ENCODE peak calls at places on chromosomes 2 and 18, in six cellular contexts. G is psoas muscle, R is aorta, X is osteoblast, V is AG04450, L is IMR-90. S is an unnamed sample.

GRCh38 chr2:2668681-2669265 is 337.7 kb upstream of the MYT1L start:
- DNase-seq in L (no peak), G (no peak), V (no peak), R (no peak), X (no peak), S (no peak)

GRCh38 chr2:231037731-231038482 is 584 bp downstream of the C2orf72 start:
- DNase-seq in V (no peak), R (no peak), X (peak), G (no peak), L (no peak), S (no peak)

GRCh38 chr2:33510589-33510968 is 34.1 kb downstream of the RASGRP3 start:
- DNase-seq in L (peak), R (no peak), X (no peak), G (no peak), V (peak), S (no peak)

GRCh38 chr2:27860111-27860510 is 30.1 kb downstream of the RBKS start:
- DNase-seq in X (peak), R (no peak), L (peak), V (peak), G (no peak), S (peak)

GRCh38 chr2:15561574-15562344 is 625 bp upstream of the NBAS start:
- DNase-seq in L (peak), X (peak), G (no peak), R (no peak), V (no peak), S (peak)

GRCh38 chr2:49044680-49045079 is 109.6 kb downstream of the FSHR start:
- DNase-seq in X (peak), V (no peak), L (no peak), R (no peak), G (no peak), S (no peak)

GRCh38 chr2:38747007-38747424 is 4.1 kb downstream of the SRSF7 start:
- DNase-seq in V (no peak), G (no peak), X (no peak), R (no peak), L (no peak), S (no peak)

GRCh38 chr2:158131483-158131912 is 29.8 kb downstream of the UPP2 start:
- DNase-seq in L (no peak), X (no peak), R (no peak), G (no peak), V (no peak), S (no peak)

GRCh38 chr2:38709515-38710194 is 41.5 kb downstream of the SRSF7 start:
- DNase-seq in R (no peak), V (no peak), L (no peak), X (no peak), G (no peak), S (no peak)

GRCh38 chr18:67525328-67526110 is 9.0 kb upstream of the DSEL start:
- DNase-seq in R (no peak), X (peak), G (peak), L (peak), V (peak), S (peak)

GRCh38 chr18:32057624-32058165 is 34.0 kb upstream of the RNF138 start:
- DNase-seq in X (no peak), R (no peak), V (no peak), L (no peak), G (no peak), S (no peak)

GRCh38 chr18:13376841-13377351 is 158.3 kb downstream of the LDLRAD4 start:
- DNase-seq in G (no peak), V (no peak), R (no peak), L (no peak), X (peak), S (no peak)

GRCh38 chr2:100780203-100781008 is 39.5 kb upstream of the NPAS2 start:
- DNase-seq in G (no peak), V (no peak), X (no peak), L (peak), R (no peak), S (no peak)

GRCh38 chr2:120735750-120736170 is at the start of gene GLI2:
- DNase-seq in L (peak), R (peak), X (peak), G (peak), V (peak), S (peak)

GRCh38 chr2:166234112-166234846 is 106.5 kb upstream of the SCN1A start:
- DNase-seq in V (peak), L (peak), G (no peak), R (no peak), X (no peak), S (peak)

GRCh38 chr2:121480826-121481225 is 49.9 kb upstream of the RNU4ATAC start:
- DNase-seq in G (no peak), X (peak), L (peak), V (peak), R (no peak), S (peak)

GRCh38 chr18:77054288-77054605 is 78.3 kb downstream of the MBP start:
- DNase-seq in R (no peak), V (no peak), G (no peak), L (no peak), X (no peak), S (no peak)

GRCh38 chr18:51425889-51426288 is 228.4 kb upstream of the MEX3C start:
- DNase-seq in G (no peak), V (no peak), L (no peak), R (no peak), X (no peak), S (no peak)

GRCh38 chr2:20440001-20440560 is 6.8 kb upstream of the RHOB start:
- DNase-seq in L (no peak), V (no peak), G (no peak), R (no peak), X (no peak), S (no peak)

GRCh38 chr2:158102446-158102845 is 770 bp downstream of the UPP2 start:
- DNase-seq in V (no peak), L (no peak), G (no peak), R (no peak), X (no peak), S (peak)

GRCh38 chr2:119520696-119521436 is 3.4 kb downstream of the SCTR start:
- DNase-seq in V (no peak), G (no peak), R (no peak), L (no peak), X (no peak), S (no peak)

GRCh38 chr2:13193075-13193474 is 476.3 kb downstream of the TRIB2 start:
- DNase-seq in G (no peak), R (no peak), X (no peak), L (peak), V (no peak), S (peak)

GRCh38 chr2:209872675-209873074 is 101.0 kb downstream of the UNC80 start:
- DNase-seq in X (peak), G (peak), L (no peak), V (no peak), R (no peak), S (peak)

GRCh38 chr2:120433816-120434290 is 87.9 kb downstream of the INHBB start:
- DNase-seq in X (peak), G (no peak), L (no peak), V (no peak), R (no peak), S (no peak)

GRCh38 chr2:85539361-85540130 is 578 bp downstream of the MAT2A start:
- DNase-seq in R (peak), V (no peak), G (peak), X (peak), L (peak), S (peak)

GRCh38 chr2:239873656-239874635 is 151.2 kb downstream of the NDUFA10 start:
- DNase-seq in L (no peak), R (no peak), G (no peak), X (no peak), V (no peak), S (no peak)

GRCh38 chr18:46324556-46324955 is 220.4 kb downstream of the HAUS1 start:
- DNase-seq in R (peak), V (peak), G (no peak), L (peak), X (peak), S (peak)

GRCh38 chr2:102355526-102356380 is at the start of gene IL18R1:
- DNase-seq in V (peak), X (peak), G (peak), R (peak), L (peak), S (peak)

GRCh38 chr18:80246656-80247402 is 485 bp downstream of the PARD6G start:
- DNase-seq in L (no peak), G (peak), V (no peak), X (peak), R (peak), S (no peak)

GRCh38 chr2:47207614-47208013 is 52.5 kb upstream of the STPG4 start:
- DNase-seq in R (no peak), L (no peak), G (no peak), V (no peak), X (no peak), S (no peak)

GRCh38 chr18:32442575-32442974 is 28.1 kb downstream of the GAREM1 start:
- DNase-seq in L (no peak), R (no peak), G (no peak), V (no peak), X (no peak), S (no peak)

GRCh38 chr2:9286553-9287399 is 80.2 kb downstream of the ASAP2 start:
- DNase-seq in X (no peak), V (no peak), G (no peak), L (peak), R (no peak), S (no peak)

GRCh38 chr2:170812716-170813585 is 3.7 kb upstream of the GAD1 start:
- DNase-seq in L (peak), G (no peak), X (peak), V (peak), R (no peak), S (peak)

GRCh38 chr18:293557-293956 is 25.7 kb upstream of the THOC1 start:
- DNase-seq in R (no peak), X (no peak), L (peak), G (no peak), V (no peak), S (no peak)

GRCh38 chr18:2846241-2846637 is 567 bp upstream of the EMILIN2 start:
- DNase-seq in G (peak), R (no peak), X (peak), L (peak), V (no peak), S (peak)

GRCh38 chr2:152354069-152354755 is 19.2 kb downstream of the FMNL2 start:
- DNase-seq in R (no peak), V (no peak), X (no peak), L (no peak), G (no peak), S (peak)

GRCh38 chr2:147173186-147173575 is 671.6 kb upstream of the ACVR2A start:
- DNase-seq in G (no peak), R (no peak), V (no peak), X (no peak), L (no peak), S (no peak)

GRCh38 chr2:174771631-174772491 is 7.6 kb upstream of the CHRNA1 start:
- DNase-seq in L (peak), V (no peak), X (peak), R (peak), G (peak), S (peak)

DNA sequence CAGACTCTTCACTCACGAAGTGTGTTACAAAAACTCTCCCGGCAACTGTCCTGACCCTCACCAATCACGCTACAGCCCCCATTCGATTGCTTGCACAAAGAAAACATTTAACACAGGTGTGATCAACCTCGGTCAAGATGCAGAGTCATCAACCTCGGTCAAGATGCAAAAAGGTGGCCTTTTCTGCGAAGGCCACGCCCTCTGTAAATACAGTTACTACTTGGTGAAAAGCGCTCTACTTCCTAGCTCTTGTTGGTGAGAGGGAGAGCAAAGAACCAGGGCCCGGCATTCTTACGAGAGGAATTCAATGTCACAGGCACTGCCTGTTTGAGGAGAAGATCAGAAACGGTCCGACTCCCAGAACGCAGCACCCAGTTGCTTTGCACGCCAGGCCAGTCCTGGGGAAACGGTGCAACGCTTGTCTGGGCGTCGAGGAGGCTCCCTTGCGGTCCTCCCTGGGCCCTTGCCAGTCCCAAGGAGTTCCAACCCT is 2.0 kb downstream of the PIEZO2 start:
- DNase-seq in G (no peak), X (no peak), L (no peak), V (no peak), R (no peak), S (no peak)
- H3K27ac ChIP-seq in G (no peak), X (no peak), L (no peak), V (no peak), R (no peak), S (no peak)

GRCh38 chr2:25402477-25402876 is 60.8 kb upstream of the DNMT3A start:
- DNase-seq in G (no peak), V (no peak), L (no peak), R (no peak), X (no peak), S (no peak)
- H3K4me3 ChIP-seq in G (no peak), V (no peak), L (no peak), R (no peak), X (no peak), S (no peak)

DNA sequence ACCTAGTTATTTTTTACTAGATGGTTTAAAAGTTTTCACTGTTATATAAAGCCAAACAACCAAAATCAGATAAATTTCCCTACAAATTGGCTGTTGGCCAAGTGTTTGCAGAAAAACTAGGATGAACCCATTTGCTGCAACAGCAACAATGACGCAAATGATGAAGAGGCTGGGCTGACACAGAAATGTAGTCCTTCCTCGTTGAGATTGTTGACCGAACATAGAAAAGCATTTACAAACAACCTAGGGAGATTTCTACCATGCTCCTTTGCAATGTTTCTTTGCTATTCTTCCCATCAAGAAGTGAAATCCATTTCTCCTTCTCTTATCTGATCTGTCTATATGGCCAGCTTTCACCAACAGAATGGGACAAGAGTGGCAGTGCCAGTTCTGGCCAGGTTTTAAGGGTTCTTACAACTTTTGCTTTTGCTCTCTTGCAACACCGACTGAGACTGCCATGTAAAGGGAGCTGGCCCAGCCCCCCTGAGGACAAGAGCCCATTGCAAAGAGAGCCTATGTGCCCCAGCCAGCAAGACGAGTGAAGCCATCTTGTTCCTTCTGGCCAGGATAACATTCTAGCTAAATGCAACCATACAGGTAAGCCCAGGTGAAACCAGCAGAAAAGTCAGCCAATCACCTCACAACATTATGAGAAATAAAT is 100.9 kb upstream of the RND3 start:
- DNase-seq in L (no peak), G (no peak), R (no peak), V (no peak), X (no peak), S (no peak)
- H3K27ac ChIP-seq in L (peak), G (no peak), R (no peak), V (no peak), X (peak), S (no peak)

GRCh38 chr2:71332413-71332866 is 858 bp downstream of the ZNF638 start:
- DNase-seq in V (no peak), L (no peak), G (no peak), R (no peak), X (no peak), S (no peak)

GRCh38 chr2:71330155-71330554 is 1.4 kb upstream of the ZNF638 start:
- DNase-seq in V (no peak), L (no peak), R (no peak), G (no peak), X (no peak), S (no peak)

GRCh38 chr2:71331581-71332412 is at the start of gene ZNF638:
- DNase-seq in L (peak), G (peak), R (peak), X (peak), V (peak), S (peak)

GRCh38 chr2:71327916-71328315 is 3.7 kb upstream of the ZNF638 start:
- DNase-seq in G (no peak), V (no peak), X (no peak), R (no peak), L (no peak), S (no peak)

DNA sequence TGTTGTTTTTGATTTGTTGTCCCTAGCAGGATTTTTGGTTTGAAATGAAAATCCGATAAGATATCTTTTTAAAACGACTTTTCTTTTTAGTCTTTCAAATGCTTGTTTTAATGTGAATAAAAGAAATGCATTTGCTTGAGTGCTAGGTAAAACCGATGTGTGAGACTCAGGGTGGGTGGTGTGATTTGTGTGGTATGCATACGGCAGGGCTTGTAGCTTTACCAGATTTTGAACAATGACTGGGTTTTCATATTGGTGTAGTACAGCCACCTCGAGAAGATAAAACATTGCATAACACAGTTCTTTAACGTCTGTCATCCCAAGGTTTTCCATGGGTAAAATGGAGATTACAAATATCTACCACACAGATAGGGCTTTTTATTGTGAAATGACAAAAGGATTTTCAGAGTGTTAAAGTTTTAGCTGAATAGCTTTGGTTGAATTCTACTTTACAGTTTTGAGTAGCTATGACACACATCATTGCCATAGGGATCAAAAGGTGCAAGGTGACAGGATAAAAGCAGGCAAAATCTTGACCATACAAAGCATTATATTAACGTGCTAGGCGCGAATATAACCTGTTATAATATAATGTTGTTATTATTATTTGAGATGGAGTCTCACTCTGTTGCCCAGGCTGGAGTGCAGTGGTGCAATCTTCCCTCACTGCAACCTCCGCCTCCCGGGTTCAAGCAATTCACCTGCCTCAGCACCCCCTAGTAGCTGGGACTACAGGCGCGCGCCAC is 824 bp upstream of the ZNF638 start:
- DNase-seq in R (no peak), V (no peak), L (no peak), X (no peak), G (no peak), S (no peak)
- H3K4me3 ChIP-seq in R (no peak), V (no peak), L (no peak), X (peak), G (peak), S (peak)

DNA sequence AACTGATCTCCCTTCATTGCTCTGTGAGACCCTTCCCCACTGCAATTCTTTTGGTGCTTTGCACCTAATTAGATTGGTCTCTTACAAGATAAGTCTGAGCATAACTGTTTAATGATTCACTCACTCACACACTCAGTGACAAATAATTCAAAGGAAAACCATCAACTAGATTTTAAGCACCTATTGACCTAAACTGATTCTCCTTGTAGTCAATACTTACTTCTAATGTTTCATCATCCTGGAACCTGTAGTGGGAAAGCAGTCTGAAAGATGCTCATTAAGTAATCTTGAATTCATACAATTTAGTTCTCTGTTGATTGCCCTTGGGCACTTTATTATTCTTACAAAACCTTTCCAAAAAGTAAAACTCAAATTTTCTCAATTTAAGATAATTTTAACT is 74.3 kb upstream of the COL5A2 start:
- DNase-seq in V (no peak), R (no peak), X (no peak), G (no peak), L (no peak), S (no peak)
- H3K27ac ChIP-seq in V (no peak), R (no peak), X (peak), G (no peak), L (no peak), S (peak)

GRCh38 chr2:105789745-105790466 is 45.2 kb downstream of the NCK2 start:
- DNase-seq in G (peak), V (peak), R (peak), X (peak), L (peak), S (peak)
- H3K4me3 ChIP-seq in G (peak), V (no peak), R (no peak), X (peak), L (no peak), S (no peak)

DNA sequence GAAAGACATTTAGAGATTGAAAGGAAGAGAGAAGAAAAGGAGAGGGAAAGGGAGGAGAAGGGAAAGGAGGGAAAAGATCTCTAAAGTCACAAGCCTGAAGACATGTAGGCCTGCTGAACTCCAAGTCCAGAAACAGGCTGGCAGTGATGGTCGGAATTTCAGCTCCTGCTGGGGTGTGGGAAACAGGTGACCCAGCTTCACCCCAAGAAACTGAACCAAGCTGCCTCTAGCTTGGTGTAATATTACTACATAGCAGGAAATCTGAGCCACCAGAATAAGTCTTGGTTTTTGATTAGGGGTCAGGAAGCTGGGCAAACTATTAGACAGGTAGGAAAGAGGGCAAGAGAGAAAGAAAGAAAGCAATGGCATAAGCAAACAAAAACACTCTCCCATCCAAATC is 185.8 kb downstream of the PDE11A start:
- DNase-seq in R (no peak), L (no peak), G (no peak), V (no peak), X (no peak), S (no peak)
- H3K27ac ChIP-seq in R (no peak), L (no peak), G (peak), V (no peak), X (no peak), S (no peak)